ENCODE peak calls at places on chromosomes 5 and 9, in four cellular contexts. C is PC-9, L is uterus, F is coronary artery. Z is an unnamed sample.

GRCh38 chr9:15423328-15423985 is 781 bp downstream of the SNAPC3 start:
- DNase-seq in C (no peak), L (no peak), F (no peak), Z (peak)

GRCh38 chr9:104074876-104075275 is 19.2 kb upstream of the SMC2 start:
- DNase-seq in C (peak), L (no peak), F (no peak), Z (peak)

GRCh38 chr9:82273121-82273520 is 284.5 kb downstream of the SPATA31D1 start:
- DNase-seq in C (no peak), L (no peak), F (no peak), Z (no peak)

GRCh38 chr9:106156462-106156861 is 462.1 kb downstream of the TMEM38B start:
- DNase-seq in C (no peak), L (no peak), F (no peak), Z (no peak)

GRCh38 chr5:161934486-161934885 is 86.6 kb downstream of the GABRA1 start:
- DNase-seq in C (no peak), L (no peak), F (no peak), Z (no peak)

GRCh38 chr5:63495225-63495624 is 467.0 kb downstream of the HTR1A start:
- DNase-seq in C (no peak), L (no peak), F (no peak), Z (no peak)

GRCh38 chr9:82677086-82677485 is 385.9 kb downstream of the RASEF start:
- DNase-seq in C (no peak), L (no peak), F (no peak), Z (no peak)

GRCh38 chr5:170397059-170397458 is 7.9 kb upstream of the KCNMB1 start:
- DNase-seq in C (no peak), L (no peak), F (no peak), Z (no peak)

GRCh38 chr9:123335227-123335985 is 20.6 kb upstream of the CRB2 start:
- DNase-seq in C (no peak), L (no peak), F (no peak), Z (peak)

GRCh38 chr9:15149450-15149849 is 157.6 kb downstream of the TTC39B start:
- DNase-seq in C (no peak), L (no peak), F (no peak), Z (peak)

GRCh38 chr5:145585-146323 is 45.5 kb upstream of the LRRC14B start:
- DNase-seq in C (no peak), L (no peak), F (no peak), Z (no peak)

DNA sequence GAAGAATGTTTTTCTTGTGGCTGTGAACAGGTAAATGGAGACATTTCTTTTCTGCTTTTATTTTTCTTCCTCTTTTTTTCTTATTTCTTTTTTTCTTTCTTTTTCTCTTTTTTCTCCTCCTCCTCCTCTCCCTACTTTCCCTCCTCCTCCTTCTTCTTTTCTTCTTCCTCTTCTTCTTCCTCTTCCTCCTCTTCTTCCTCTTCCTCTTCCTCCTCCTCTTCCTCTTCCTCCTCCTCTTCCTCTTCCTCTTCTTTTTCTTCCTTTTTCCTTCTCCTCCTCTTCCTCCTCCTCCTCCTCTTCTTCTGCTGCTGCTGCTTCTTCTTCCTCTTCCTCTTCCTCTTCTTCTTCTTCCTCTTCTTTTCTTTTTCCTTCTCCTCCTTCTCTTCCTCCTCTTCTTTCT is 65.3 kb upstream of the NTRK2 start:
- DNase-seq in C (no peak), L (no peak), F (no peak), Z (no peak)
- TF ChIP-seq CTCF in C (no peak), L (no peak), F (no peak), Z (no peak)

GRCh38 chr9:2465921-2466460 is 155.6 kb upstream of the VLDLR start:
- DNase-seq in C (peak), L (no peak), F (no peak), Z (no peak)

GRCh38 chr9:2459756-2460155 is 161.8 kb upstream of the VLDLR start:
- DNase-seq in C (no peak), L (no peak), F (no peak), Z (no peak)

GRCh38 chr9:2464624-2465023 is 157.0 kb upstream of the VLDLR start:
- DNase-seq in C (no peak), L (no peak), F (no peak), Z (no peak)

GRCh38 chr9:2465516-2465915 is 156.1 kb upstream of the VLDLR start:
- DNase-seq in C (no peak), L (no peak), F (no peak), Z (no peak)

DNA sequence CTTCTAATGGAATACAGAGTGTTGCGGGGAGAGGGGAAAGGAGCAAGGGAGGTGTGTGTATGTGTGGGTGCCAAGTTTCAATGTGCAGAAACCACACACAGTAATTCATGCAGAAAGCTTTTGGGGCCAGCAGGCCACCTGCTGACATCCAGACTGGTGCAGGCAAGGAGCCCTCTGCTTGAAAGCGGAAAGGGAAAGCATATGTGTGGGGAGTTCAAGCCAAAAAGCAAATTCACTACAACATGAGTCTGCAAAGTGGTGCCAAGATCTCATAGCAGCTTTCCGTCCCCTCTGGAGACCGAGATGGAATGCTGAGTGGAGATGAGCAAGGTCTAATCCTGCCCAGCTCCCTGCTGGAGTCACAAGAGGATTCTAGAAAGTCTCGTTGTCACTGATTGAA is 159.7 kb upstream of the VLDLR start:
- DNase-seq in C (no peak), L (no peak), F (no peak), Z (no peak)
- H3K4me3 ChIP-seq in C (no peak), L (no peak), F (no peak), Z (no peak)

GRCh38 chr5:55983986-55984385 is 10.8 kb downstream of the IL6ST start:
- DNase-seq in C (no peak), L (no peak), F (no peak), Z (no peak)

GRCh38 chr5:55985181-55985580 is 9.6 kb downstream of the IL6ST start:
- DNase-seq in C (no peak), L (no peak), F (no peak), Z (no peak)

GRCh38 chr5:55986931-55987330 is 7.8 kb downstream of the IL6ST start:
- DNase-seq in C (no peak), L (no peak), F (no peak), Z (no peak)

DNA sequence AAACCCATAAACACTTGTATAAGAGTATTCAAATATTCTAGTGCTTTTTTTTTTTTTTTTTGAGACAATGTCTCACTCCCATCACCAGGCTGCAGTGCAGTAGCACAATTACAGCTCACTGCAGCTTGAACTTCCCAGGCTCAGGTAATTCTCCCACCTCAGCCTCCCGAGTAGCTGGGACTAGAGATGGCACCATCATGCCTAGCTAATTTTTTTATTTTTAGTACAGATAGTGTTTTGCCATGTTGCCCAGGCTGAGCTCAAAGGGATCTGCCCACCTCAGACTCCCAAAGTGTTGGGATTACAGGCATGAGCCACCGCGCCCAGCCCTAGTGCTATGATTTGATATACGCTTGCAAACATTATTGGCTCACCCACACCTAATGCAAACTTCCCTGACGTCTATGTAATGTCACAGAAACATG is 11.8 kb downstream of the IL6ST start:
- DNase-seq in C (no peak), L (no peak), F (no peak), Z (no peak)
- TF ChIP-seq CTCF in C (peak), L (no peak), F (no peak), Z (peak)

GRCh38 chr5:117060099-117060498 is 485.5 kb upstream of the SEMA6A start:
- DNase-seq in C (no peak), L (no peak), F (no peak), Z (no peak)

GRCh38 chr5:117054141-117054540 is 479.5 kb upstream of the SEMA6A start:
- DNase-seq in C (no peak), L (no peak), F (no peak), Z (no peak)

GRCh38 chr5:117058740-117059139 is 484.1 kb upstream of the SEMA6A start:
- DNase-seq in C (no peak), L (no peak), F (no peak), Z (no peak)

GRCh38 chr5:117054808-117055398 is 480.3 kb upstream of the SEMA6A start:
- DNase-seq in C (no peak), L (no peak), F (no peak), Z (no peak)
- H3K4me3 ChIP-seq in C (no peak), L (no peak), F (no peak), Z (no peak)

DNA sequence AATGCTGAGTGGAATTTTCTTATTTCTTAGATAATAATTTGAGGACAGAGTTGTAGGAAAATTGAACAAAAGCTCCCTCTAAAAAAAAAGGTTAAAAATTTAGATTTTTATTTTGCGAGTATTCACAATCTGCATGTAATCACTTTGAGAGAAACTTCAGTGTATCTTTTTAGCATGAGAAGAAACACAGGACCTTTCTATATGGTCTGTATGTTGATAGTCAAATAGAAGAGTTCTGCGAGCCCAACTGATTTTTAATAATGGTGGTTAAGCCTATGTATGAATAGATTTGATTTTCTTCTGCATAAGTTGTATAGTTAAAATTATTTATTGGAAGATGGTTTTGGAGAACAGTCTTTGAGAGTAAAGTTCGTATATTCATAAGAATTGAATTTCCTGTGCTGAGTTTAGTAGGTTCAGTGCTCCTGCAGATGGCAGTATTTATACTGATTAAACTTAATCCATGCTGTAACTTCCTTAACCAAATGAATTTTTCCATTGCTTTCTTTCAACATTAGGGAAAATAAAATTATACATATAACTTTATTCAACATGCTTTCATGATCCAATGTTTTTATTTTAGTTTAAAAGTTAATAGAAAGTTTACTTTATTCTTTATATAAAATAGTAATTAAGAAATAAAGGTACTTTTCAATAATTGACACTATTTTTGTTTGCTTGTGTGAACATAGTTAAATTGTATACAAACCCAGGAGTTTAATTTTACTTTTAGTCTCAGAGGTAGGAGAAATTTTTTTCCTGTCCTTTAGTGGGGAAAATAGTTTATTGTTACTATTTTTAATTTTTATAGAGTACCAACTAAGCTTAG is 19.6 kb downstream of the TCERG1 start:
- DNase-seq in C (no peak), L (no peak), F (no peak), Z (peak)
- TF ChIP-seq CTCF in C (peak), L (peak), F (no peak), Z (peak)

GRCh38 chr5:179129607-179130071 is 69.5 kb downstream of the ZNF354C start:
- DNase-seq in C (no peak), L (peak), F (no peak), Z (no peak)
- H3K4me3 ChIP-seq in C (no peak), L (no peak), F (no peak), Z (no peak)

DNA sequence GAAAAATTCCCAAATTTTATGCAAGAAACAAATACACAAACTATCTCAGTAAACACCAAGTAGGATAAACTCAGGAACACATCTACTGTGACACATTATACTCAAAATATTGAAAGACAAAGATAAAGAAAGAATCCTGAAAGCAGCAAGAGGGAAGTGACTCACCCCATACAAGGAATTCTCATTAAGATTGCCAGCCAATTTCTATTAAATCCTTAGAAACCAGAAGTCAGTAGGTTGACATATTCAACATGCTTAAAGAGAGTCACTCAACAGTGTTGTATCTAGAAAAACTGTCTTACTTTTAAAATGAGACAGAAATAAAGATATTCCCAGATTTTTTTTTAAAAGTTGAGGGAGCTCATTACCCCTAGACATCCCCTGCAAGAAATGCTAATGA is 15.5 kb downstream of the SPATA31E1 start:
- DNase-seq in C (no peak), L (no peak), F (no peak), Z (peak)
- TF ChIP-seq CTCF in C (no peak), L (no peak), F (no peak), Z (no peak)

DNA sequence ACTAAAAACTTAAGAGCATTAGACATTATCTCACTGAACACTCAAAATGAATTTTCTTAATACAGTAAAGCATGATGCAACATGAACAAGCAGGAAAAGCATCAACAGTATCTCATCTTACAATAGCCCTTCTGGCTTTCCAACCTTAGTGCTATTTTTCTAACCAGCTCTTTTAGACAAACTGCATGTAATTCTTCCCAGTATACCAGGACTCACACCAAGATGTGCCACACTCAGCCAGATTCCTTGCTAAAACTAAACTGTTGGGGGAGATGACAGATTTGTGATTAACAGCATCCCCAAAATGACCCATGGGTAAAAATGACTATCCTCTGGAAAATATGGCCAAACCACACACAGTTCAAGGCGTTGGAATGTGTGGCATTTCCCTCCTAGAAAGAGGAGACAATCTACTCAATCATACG is 36.2 kb downstream of the PWWP2A start:
- DNase-seq in C (peak), L (no peak), F (no peak), Z (peak)
- H3K4me3 ChIP-seq in C (no peak), L (no peak), F (no peak), Z (no peak)